ENCODE peak calls at places on chromosome 2, in four cellular contexts. I is IMR-90, A is tibial nerve, O is aorta. F is an unnamed sample.
A peak's percentile ranks its signal among the peaks of the same experiment; 100 is the strongest.

GRCh38 chr2:165467921-165468320 is 1.6 kb upstream of the CSRNP3 start:
- DNase-seq in O (no peak), I (no peak), A (no peak), F (no peak)

GRCh38 chr2:204060896-204061640 is 124.5 kb downstream of the ICOS start:
- DNase-seq in O (no peak), A (no peak), I (no peak), F (no peak)

GRCh38 chr2:112644155-112644932 is 1.4 kb upstream of the SLC20A1 start:
- DNase-seq in O (no peak), I (no peak), A (no peak), F (no peak)

GRCh38 chr2:238925816-238926215 is 77.9 kb downstream of the TWIST2 start:
- DNase-seq in I (no peak), A (no peak), O (no peak), F (no peak)

GRCh38 chr2:195562624-195563566 is 94.1 kb upstream of the SLC39A10 start:
- DNase-seq in A (no peak), O (no peak), I (peak; percentile 42), F (no peak)

GRCh38 chr2:29455202-29455885 is 340.1 kb downstream of the CLIP4 start:
- DNase-seq in A (no peak), O (no peak), I (no peak), F (no peak)

GRCh38 chr2:173966274-173967098 is 1.3 kb upstream of the SP3 start:
- DNase-seq in A (no peak), O (no peak), I (no peak), F (no peak)

GRCh38 chr2:43269074-43269572 is 42.7 kb upstream of the ZFP36L2 start:
- DNase-seq in A (peak; percentile 81), O (peak; percentile 94), I (peak; percentile 99), F (peak; percentile 93)

GRCh38 chr2:191302459-191303155 is 57.4 kb downstream of the MYO1B start:
- DNase-seq in I (peak; percentile 23), O (no peak), A (no peak), F (no peak)

GRCh38 chr2:203824653-203825052 is 42.9 kb upstream of the CTLA4 start:
- DNase-seq in I (no peak), O (no peak), A (no peak), F (no peak)

GRCh38 chr2:195533771-195534642 is 123.0 kb upstream of the SLC39A10 start:
- DNase-seq in A (peak; percentile 8), I (peak; percentile 94), O (peak; percentile 91), F (peak; percentile 59)

GRCh38 chr2:27960237-27960912 is 69.8 kb downstream of the BABAM2 start:
- DNase-seq in A (no peak), O (no peak), I (peak; percentile 93), F (no peak)

GRCh38 chr2:61253136-61253535 is 91.1 kb downstream of the C2orf74 start:
- DNase-seq in A (no peak), O (no peak), I (peak; percentile 33), F (no peak)

GRCh38 chr2:254231-254630 is 9.6 kb downstream of the SH3YL1 start:
- DNase-seq in I (no peak), A (no peak), O (no peak), F (no peak)

GRCh38 chr2:16063251-16063850 is 123.0 kb downstream of the MYCN start:
- DNase-seq in A (no peak), I (no peak), O (no peak), F (no peak)

GRCh38 chr2:158112971-158113370 is 11.3 kb downstream of the UPP2 start:
- DNase-seq in I (no peak), O (no peak), A (no peak), F (no peak)

GRCh38 chr2:145380436-145381017 is 860.6 kb upstream of the ZEB2 start:
- DNase-seq in I (peak; percentile 71), O (no peak), A (no peak), F (no peak)

GRCh38 chr2:194087569-194087968 is 1569.5 kb upstream of the SLC39A10 start:
- DNase-seq in O (no peak), I (no peak), A (no peak), F (no peak)

GRCh38 chr2:181810823-181811695 is 80.5 kb upstream of the ITPRID2 start:
- DNase-seq in I (peak; percentile 93), A (no peak), O (no peak), F (peak; percentile 26)

GRCh38 chr2:136407952-136408318 is 290.0 kb upstream of the CXCR4 start:
- DNase-seq in I (no peak), O (no peak), A (no peak), F (no peak)

GRCh38 chr2:231935815-231936214 is 9.6 kb upstream of the NPPC start:
- DNase-seq in O (no peak), I (no peak), A (no peak), F (no peak)

GRCh38 chr2:143901185-143901842 is 618.6 kb downstream of the ZEB2 start:
- DNase-seq in O (no peak), I (peak; percentile 91), A (no peak), F (no peak)

DNA sequence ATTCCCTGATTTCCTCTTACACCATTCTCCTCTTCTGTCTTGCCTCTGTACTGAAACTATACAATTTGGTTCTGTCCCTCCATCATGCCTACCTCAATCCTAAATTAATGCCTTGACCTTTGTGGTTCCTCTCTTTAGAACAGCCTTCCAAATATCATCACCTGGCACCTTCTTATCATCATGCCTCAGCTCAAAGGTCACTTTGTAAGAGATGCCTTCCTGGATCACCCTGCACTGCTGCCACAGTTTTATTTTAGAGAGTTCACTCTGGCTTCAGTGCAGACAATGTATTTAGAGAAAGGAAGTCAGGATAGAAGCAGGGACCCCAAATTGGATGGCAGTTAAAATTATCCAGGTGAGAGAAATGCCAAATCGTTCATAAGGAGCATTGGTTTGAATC is 64.5 kb downstream of the LRRTM4 start:
- DNase-seq in I (no peak), A (no peak), O (no peak), F (no peak)
- H3K4me3 ChIP-seq in I (no peak overlapping the region), A (no peak overlapping the region), O (no peak overlapping the region), F (no peak overlapping the region)

DNA sequence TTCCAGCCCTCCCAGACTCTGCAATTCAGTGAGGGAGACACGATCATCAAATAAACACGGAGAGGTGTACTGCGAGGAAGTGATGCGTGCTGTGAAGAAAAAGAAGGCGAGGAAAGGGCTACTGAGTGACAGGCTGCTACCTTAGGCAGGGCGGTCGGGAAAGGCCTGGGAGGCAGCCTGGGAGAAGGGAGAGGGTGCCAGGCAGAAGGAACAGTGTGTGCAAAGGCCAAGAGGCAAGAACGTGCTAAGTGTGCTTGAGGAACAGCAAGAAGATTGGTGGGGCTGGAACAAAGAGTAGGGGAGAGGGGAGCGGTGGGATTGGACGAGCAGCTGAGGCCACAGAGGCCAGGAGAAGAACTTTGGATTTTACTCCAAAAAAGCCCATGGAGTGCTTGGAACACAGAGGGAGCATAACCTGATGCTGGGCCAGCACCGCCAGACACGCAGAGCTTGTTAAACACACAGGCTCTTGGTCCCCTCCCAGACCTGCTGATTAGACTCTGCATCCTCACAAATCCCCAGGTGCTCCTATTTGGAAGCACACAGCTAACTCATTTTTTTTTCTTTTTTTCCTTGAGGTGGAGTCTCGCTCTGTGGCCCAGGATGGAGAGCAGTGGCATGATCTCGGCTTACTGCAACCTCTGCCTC is 30.4 kb downstream of the SERTAD2 start:
- DNase-seq in O (no peak), A (no peak), I (no peak), F (no peak)
- H3K4me3 ChIP-seq in O (no peak overlapping the region), A (no peak overlapping the region), I (no peak overlapping the region), F (no peak overlapping the region)

DNA sequence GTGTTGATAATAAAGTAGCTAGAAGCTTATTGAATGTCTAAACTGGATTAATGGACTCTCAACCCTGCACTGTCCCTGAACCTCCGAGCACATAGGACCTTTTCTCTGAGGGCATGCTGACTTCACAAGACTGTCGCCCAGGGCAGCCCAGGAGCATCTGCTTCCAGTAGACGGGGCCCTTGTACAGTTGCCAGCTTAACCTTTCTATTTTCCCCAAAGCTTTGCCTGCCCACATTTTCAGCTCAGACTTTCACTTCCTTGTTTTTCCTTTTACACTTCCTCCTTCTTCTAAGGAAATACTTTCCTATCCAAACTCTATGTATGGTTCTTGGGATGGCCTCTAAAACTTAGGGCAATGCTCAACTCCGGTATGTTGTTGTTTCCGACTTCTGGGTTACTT is 1.3 kb downstream of the VWA3B start:
- DNase-seq in O (peak; percentile 65), A (peak; percentile 14), I (no peak), F (peak; percentile 55)
- H3K4me3 ChIP-seq in O (no peak overlapping the region), A (no peak overlapping the region), I (no peak overlapping the region), F (no peak overlapping the region)

DNA sequence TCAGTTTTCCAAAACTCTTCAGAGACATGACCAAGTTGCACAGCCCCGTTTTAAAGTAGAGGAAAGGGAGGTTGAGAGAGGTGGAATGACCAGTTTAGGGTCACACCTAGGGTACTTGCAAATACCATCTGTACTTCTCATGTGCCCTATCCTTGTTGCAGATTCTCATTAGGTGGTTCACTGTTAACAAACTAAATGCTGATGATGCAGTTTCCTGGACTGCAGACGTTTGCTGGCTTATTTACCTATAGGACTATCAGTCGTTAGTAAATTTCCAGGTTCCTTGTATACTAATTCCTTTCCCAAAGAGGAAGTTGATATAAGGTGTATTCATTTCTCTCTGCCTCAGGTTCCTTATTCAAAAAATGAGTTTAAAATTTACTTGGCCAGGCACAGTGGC is 1.4 kb downstream of the FARP2 start:
- DNase-seq in I (no peak), O (no peak), A (no peak), F (no peak)
- H3K4me3 ChIP-seq in I (no peak overlapping the region), O (no peak overlapping the region), A (no peak overlapping the region), F (no peak overlapping the region)

DNA sequence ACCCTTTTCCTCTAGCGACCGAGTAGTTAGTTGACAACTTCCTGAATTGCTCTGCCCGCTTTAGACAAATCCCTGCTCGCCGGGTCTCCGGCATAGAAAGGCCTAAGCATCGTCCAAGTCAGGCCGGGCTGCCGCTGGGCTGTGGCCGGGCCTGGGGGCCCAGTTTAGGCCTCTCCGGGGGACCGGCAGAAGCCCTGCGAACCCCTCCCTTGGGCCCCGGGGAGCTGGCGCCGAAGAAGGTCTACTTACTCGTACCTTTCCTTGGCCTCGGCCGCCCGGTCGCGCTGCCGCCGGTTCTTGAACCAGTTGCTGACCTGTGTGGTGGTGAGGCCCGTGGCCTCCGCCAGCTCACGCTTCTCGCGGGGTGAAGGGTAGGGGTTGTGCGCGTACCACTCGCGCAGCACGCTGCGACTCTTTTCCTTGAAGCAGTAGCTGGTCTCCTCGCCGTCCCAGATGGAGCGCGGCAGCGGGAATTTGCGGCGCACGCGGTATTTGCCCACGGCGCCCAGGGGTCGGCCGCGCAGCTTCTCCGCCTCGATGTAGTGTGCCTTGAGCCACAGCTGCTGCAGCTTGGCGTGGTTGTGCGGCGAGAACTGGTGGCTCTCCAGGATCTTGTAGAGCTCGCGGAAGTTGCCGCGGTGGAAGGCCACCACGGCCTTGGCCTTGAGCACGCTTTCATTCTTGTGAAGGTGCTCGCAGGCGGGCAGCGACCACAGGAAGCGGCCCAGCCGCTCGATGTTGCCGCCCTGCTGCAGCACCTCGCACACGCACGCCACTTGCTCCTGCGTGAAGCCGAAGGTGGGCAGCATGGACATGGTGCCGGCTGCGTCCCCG is 739 bp downstream of the SIX2 start:
- DNase-seq in I (peak; percentile 2), A (no peak), O (peak; percentile 64), F (peak; percentile 74)
- H3K4me3 ChIP-seq in I (peak overlapping the region; percentile 15), A (peak overlapping the region; percentile 40), O (peak overlapping the region; percentile 65), F (peak overlapping the region; percentile 25)

GRCh38 chr2:126949775-126950174 is 51.1 kb downstream of the TEX51 start:
- DNase-seq in I (no peak), A (no peak), O (no peak), F (no peak)
- H3K4me3 ChIP-seq in I (no peak overlapping the region), A (no peak overlapping the region), O (no peak overlapping the region), F (no peak overlapping the region)

F was measured in right cardiac atrium.